ENCODE peak calls at places on chromosomes 13 and 19, in five cellular contexts. R, X, S, W and E are unnamed samples.

GRCh38 chr19:31352296-31352781 is 3.1 kb upstream of the TSHZ3 start:
- DNase-seq in W (no peak), X (no peak), R (no peak), S (no peak), E (no peak)

GRCh38 chr19:48169585-48169973 is 565 bp downstream of the LIG1 start:
- DNase-seq in W (peak; percentile 89), R (peak; percentile 49), X (peak; percentile 85), S (peak; percentile 69), E (no peak)

GRCh38 chr13:67122251-67122650 is 107.9 kb downstream of the PCDH9 start:
- DNase-seq in X (no peak), R (no peak), W (no peak), S (no peak), E (no peak)

GRCh38 chr13:113861433-113862030 is 2.3 kb downstream of the GAS6 start:
- DNase-seq in W (no peak), S (no peak), R (no peak), X (peak; percentile 48), E (no peak)

GRCh38 chr13:109205315-109205714 is 575.9 kb downstream of the MYO16 start:
- DNase-seq in S (no peak), W (no peak), R (no peak), X (no peak), E (no peak)

GRCh38 chr13:113863511-113864302 is at the start of gene GAS6:
- DNase-seq in W (no peak), X (peak; percentile 87), S (no peak), R (no peak), E (no peak)

GRCh38 chr13:107450931-107451330 is 764.4 kb downstream of the LIG4 start:
- DNase-seq in S (no peak), X (no peak), W (no peak), R (peak; percentile 99), E (no peak)

GRCh38 chr13:67145950-67146349 is 84.2 kb downstream of the PCDH9 start:
- DNase-seq in R (no peak), S (no peak), W (no peak), X (no peak), E (no peak)

GRCh38 chr19:38478273-38478971 is 44.9 kb downstream of the RYR1 start:
- DNase-seq in S (no peak), W (no peak), R (peak; percentile 1), X (no peak), E (no peak)

GRCh38 chr13:110137677-110138008 is 169.3 kb downstream of the COL4A1 start:
- DNase-seq in W (peak; percentile 68), R (peak; percentile 56), S (no peak), X (no peak), E (no peak)

GRCh38 chr13:84902243-84902642 is 897.0 kb downstream of the SLITRK6 start:
- DNase-seq in W (no peak), R (no peak), X (no peak), S (no peak), E (no peak)

GRCh38 chr19:13018037-13018914 is 23.0 kb downstream of the NFIX start:
- DNase-seq in S (no peak), X (peak; percentile 84), R (no peak), W (no peak), E (no peak)

GRCh38 chr13:111572956-111573355 is 252.5 kb downstream of the TEX29 start:
- DNase-seq in R (no peak), X (no peak), S (no peak), W (no peak), E (no peak)

GRCh38 chr13:20492641-20493040 is 33.0 kb downstream of the CRYL1 start:
- DNase-seq in X (no peak), S (no peak), R (peak; percentile 15), W (no peak), E (no peak)

GRCh38 chr19:46574533-46574932 is 26.6 kb upstream of the CALM3 start:
- DNase-seq in W (no peak), R (no peak), X (no peak), S (no peak), E (no peak)

GRCh38 chr19:13010038-13010991 is 15.0 kb downstream of the NFIX start:
- DNase-seq in R (no peak), S (no peak), W (no peak), X (peak; percentile 80), E (no peak)

GRCh38 chr13:71607575-71607974 is 259.4 kb downstream of the DACH1 start:
- DNase-seq in X (no peak), R (no peak), S (no peak), W (no peak), E (no peak)

GRCh38 chr13:71610876-71611275 is 256.1 kb downstream of the DACH1 start:
- DNase-seq in S (no peak), X (no peak), R (no peak), W (no peak), E (no peak)

GRCh38 chr13:71606818-71607217 is 260.2 kb downstream of the DACH1 start:
- DNase-seq in S (no peak), R (no peak), X (no peak), W (no peak), E (no peak)

GRCh38 chr13:71611292-71611691 is 255.7 kb downstream of the DACH1 start:
- DNase-seq in X (no peak), W (no peak), R (no peak), S (no peak), E (no peak)

DNA sequence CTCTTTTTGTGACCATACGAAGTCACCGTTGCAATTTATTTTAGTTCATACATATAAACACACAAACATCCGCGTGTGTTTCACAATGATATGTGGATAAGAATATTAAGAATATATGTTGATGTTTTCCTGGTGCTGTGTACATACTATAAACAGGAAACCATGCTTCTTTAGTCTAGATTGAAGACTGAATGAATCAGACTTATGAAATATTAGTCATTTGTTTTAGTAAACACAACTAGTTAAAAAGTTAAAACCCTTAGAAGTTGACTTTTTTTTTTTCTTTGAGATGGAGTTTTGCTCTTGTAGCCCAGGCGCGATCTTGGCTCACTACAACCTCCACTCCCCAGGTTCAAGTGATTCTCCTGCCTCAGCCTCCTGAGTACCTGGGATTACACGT is 257.7 kb downstream of the DACH1 start:
- DNase-seq in W (no peak), S (no peak), X (no peak), R (no peak), E (no peak)
- TF ChIP-seq CTCF in W (no peak), S (no peak), X (no peak), R (no peak), E (no peak)

DNA sequence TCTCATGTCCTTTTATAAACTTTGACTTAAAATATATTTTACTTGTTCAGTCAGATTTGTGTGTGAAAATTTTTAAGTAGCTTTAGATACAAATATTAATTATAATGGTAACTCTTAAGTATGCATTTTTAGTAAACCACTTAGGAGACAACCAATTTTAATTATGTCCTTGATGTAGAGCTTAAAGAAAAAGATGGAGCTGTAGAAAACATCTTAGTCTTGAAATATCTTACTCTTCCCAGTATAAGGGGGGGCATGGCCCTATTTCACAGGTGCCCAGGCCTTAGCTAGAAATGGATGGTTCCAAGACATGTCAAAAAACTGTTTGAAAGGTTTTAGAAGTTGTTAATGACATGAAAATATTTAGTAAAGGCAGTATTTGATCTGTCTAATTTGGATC is 43.4 kb upstream of the CEACAM21 start:
- DNase-seq in S (no peak), X (no peak), R (no peak), W (no peak), E (no peak)
- H3K4me3 ChIP-seq in S (no peak overlapping the region), X (peak overlapping the region; percentile 45), R (no peak overlapping the region), W (no peak overlapping the region), E (no peak overlapping the region)

GRCh38 chr19:49691243-49692101 is 556 bp downstream of the CPT1C start:
- DNase-seq in W (no peak), R (peak; percentile 61), X (peak; percentile 68), S (no peak), E (no peak)

GRCh38 chr19:49688531-49689132 is 762 bp upstream of the ADM5 start:
- DNase-seq in S (no peak), R (no peak), X (no peak), W (no peak), E (no peak)

GRCh38 chr19:49690656-49691242 is at the start of gene CPT1C:
- DNase-seq in S (no peak), X (peak; percentile 79), W (no peak), R (peak; percentile 70), E (no peak)

GRCh38 chr19:49689133-49690072 is at the start of gene ADM5:
- DNase-seq in X (peak; percentile 77), W (no peak), S (no peak), R (no peak), E (no peak)

DNA sequence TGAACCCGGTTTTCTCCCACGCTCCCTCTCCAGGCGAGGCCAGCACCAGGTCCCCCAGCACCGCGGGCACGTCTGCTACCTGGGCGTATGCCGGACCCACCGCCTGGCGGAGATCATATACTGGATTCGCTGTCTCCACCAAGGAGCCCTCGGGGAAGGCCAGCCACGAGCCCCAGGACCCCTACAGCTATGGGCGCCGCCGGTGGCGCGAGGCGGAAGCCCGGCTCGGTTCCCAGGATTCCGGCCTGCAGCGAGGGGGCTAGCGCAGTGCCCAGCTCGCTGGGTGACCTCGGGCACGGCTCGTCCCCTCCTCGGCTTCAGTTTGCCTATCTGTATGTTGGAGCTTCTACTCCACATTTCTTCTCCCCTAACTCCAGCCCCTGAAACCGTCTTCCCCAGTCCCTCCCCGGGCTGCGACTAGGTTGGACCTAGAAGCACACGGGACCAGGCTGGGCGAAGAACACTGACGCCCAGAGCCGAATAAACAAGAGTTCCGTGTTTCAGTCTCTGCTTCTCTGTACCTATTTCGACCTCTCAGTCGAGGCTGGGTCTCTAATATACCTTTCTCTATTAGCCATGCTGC is 752 bp upstream of the CPT1C start:
- DNase-seq in W (no peak), X (no peak), S (no peak), R (no peak), E (no peak)
- TF ChIP-seq CTCF in W (no peak), X (peak; percentile 11), S (no peak), R (no peak), E (no peak)

GRCh38 chr13:99659234-99659633 is 158.0 kb downstream of the TM9SF2 start:
- DNase-seq in X (no peak), W (no peak), S (no peak), R (no peak), E (no peak)
- H3K4me3 ChIP-seq in X (no peak overlapping the region), W (no peak overlapping the region), S (no peak overlapping the region), R (no peak overlapping the region), E (no peak overlapping the region)

GRCh38 chr13:63684822-63685221 is 2269.2 kb upstream of the PCDH20 start:
- DNase-seq in X (no peak), R (no peak), W (no peak), S (no peak), E (no peak)

DNA sequence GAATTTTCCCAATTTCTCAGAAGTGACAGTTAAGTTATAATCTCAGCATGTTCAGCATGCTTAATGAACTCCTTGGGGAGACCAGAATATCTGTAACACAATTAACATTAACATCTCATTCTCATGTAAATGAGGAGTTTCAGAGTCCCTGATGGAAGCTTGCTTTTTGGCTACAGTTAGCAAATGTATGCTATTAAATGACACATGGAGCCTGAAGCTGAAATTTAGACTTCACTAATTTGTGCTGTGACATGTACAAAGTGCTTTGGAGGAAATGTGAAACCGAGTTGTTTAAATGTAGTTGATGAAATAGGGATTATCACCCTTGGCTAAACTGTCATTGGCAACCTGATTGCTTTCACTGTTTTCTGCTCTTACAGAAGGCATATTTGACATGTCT is 2265.1 kb upstream of the PCDH20 start:
- DNase-seq in X (no peak), R (no peak), W (no peak), S (no peak), E (no peak)
- TF ChIP-seq CTCF in X (no peak), R (no peak), W (no peak), S (no peak), E (no peak)